ENCODE peak calls at places on chromosomes 3 and 15, in six cellular contexts. One of them, this sample, is unnamed.

GRCh38 chr3:122030381-122031122 is 8.5 kb upstream of the ILDR1 start:
- DNase-seq in testis: no peak
- DNase-seq in Karpas-422: peak; percentile 43
- DNase-seq in CD8-positive, alpha-beta T cell: no peak
- DNase-seq in adrenal gland: no peak
- DNase-seq in aorta: no peak
- DNase-seq in this sample: no peak

GRCh38 chr15:47399100-47399499 is 318.2 kb upstream of the SEMA6D start:
- DNase-seq in adrenal gland: no peak
- DNase-seq in Karpas-422: no peak
- DNase-seq in testis: no peak
- DNase-seq in CD8-positive, alpha-beta T cell: no peak
- DNase-seq in aorta: no peak
- DNase-seq in this sample: no peak

GRCh38 chr3:187739125-187739560 is 6.1 kb downstream of the BCL6 start:
- DNase-seq in testis: peak; percentile 44
- DNase-seq in Karpas-422: no peak
- DNase-seq in CD8-positive, alpha-beta T cell: no peak
- DNase-seq in adrenal gland: peak; percentile 65
- DNase-seq in aorta: no peak
- DNase-seq in this sample: peak; percentile 85

GRCh38 chr3:2468816-2469215 is 370.1 kb downstream of the CNTN4 start:
- DNase-seq in adrenal gland: no peak
- DNase-seq in CD8-positive, alpha-beta T cell: no peak
- DNase-seq in Karpas-422: no peak
- DNase-seq in testis: no peak
- DNase-seq in aorta: no peak
- DNase-seq in this sample: no peak

GRCh38 chr3:72338942-72339749 is 509.1 kb downstream of the SHQ1 start:
- DNase-seq in adrenal gland: peak; percentile 80
- DNase-seq in Karpas-422: no peak
- DNase-seq in CD8-positive, alpha-beta T cell: no peak
- DNase-seq in aorta: peak; percentile 88
- DNase-seq in testis: no peak
- DNase-seq in this sample: peak; percentile 61

GRCh38 chr3:193231201-193231600 is 9.8 kb upstream of the PLAAT1 start:
- DNase-seq in CD8-positive, alpha-beta T cell: no peak
- DNase-seq in aorta: no peak
- DNase-seq in testis: no peak
- DNase-seq in Karpas-422: no peak
- DNase-seq in adrenal gland: no peak
- DNase-seq in this sample: no peak

GRCh38 chr15:47861186-47861585 is 143.9 kb downstream of the SEMA6D start:
- DNase-seq in aorta: no peak
- DNase-seq in adrenal gland: no peak
- DNase-seq in testis: no peak
- DNase-seq in Karpas-422: no peak
- DNase-seq in CD8-positive, alpha-beta T cell: no peak
- DNase-seq in this sample: no peak

GRCh38 chr15:70956196-70956595 is 63.6 kb downstream of the LRRC49 start:
- DNase-seq in CD8-positive, alpha-beta T cell: no peak
- DNase-seq in Karpas-422: no peak
- DNase-seq in aorta: no peak
- DNase-seq in testis: no peak
- DNase-seq in adrenal gland: no peak
- DNase-seq in this sample: no peak

GRCh38 chr3:172844428-172844827 is 93.9 kb downstream of the ECT2 start:
- DNase-seq in adrenal gland: no peak
- DNase-seq in aorta: no peak
- DNase-seq in CD8-positive, alpha-beta T cell: no peak
- DNase-seq in Karpas-422: no peak
- DNase-seq in testis: no peak
- DNase-seq in this sample: no peak

GRCh38 chr3:16550676-16551341 is 37.3 kb upstream of the RFTN1 start:
- DNase-seq in Karpas-422: peak; percentile 93
- DNase-seq in adrenal gland: peak; percentile 70
- DNase-seq in CD8-positive, alpha-beta T cell: peak; percentile 64
- DNase-seq in testis: peak; percentile 81
- DNase-seq in aorta: no peak
- DNase-seq in this sample: peak; percentile 60

GRCh38 chr3:99499235-99499798 is 139.1 kb upstream of the COL8A1 start:
- DNase-seq in CD8-positive, alpha-beta T cell: no peak
- DNase-seq in testis: peak; percentile 60
- DNase-seq in adrenal gland: peak; percentile 32
- DNase-seq in Karpas-422: peak; percentile 67
- DNase-seq in aorta: no peak
- DNase-seq in this sample: peak; percentile 62

GRCh38 chr3:178455966-178456365 is 80.3 kb upstream of the KCNMB2 start:
- DNase-seq in adrenal gland: no peak
- DNase-seq in CD8-positive, alpha-beta T cell: no peak
- DNase-seq in testis: no peak
- DNase-seq in aorta: no peak
- DNase-seq in Karpas-422: no peak
- DNase-seq in this sample: no peak
- H3K4me1 ChIP-seq in adrenal gland: no peaks in the 10 kb centered on the region
- H3K4me1 ChIP-seq in CD8-positive, alpha-beta T cell: no peaks in the 10 kb centered on the region
- H3K4me1 ChIP-seq in testis: no peaks in the 10 kb centered on the region
- H3K4me1 ChIP-seq in aorta: peaks cover 2% of the 10 kb centered on the region
- H3K4me1 ChIP-seq in Karpas-422: no peaks in the 10 kb centered on the region
- H3K4me1 ChIP-seq in this sample: no peaks in the 10 kb centered on the region

DNA sequence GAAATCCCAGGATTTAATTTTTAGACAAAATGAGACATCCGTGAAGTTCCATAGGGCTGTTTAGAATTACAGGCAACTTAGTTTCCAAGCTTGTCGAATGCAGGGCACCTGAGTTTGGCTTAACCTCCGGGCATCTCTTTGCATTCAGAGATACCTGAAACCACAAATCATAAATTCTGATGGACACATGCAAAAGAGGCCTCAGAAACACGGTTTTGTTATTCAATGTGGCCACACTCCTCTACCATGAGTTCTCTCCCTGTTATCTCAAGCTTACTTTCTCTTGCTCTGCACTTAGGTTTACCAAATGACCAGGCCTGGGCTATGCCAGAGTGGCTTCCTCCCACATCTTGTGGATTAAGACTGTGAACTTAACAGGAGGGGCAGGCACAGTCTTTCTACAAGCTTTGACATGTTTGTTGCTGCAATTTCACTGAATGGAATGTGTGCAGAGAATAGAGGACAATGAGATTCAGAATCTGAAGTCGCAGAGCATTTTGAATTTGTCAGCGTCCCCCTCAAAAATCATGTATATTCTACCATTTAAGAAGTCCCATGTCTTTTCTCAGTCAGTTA is 137.7 kb downstream of the TPRG1 start:
- DNase-seq in adrenal gland: no peak
- DNase-seq in testis: no peak
- DNase-seq in aorta: no peak
- DNase-seq in CD8-positive, alpha-beta T cell: no peak
- DNase-seq in Karpas-422: no peak
- DNase-seq in this sample: no peak
- H3K4me1 ChIP-seq in adrenal gland: no peaks in the 10 kb centered on the region
- H3K4me1 ChIP-seq in testis: no peaks in the 10 kb centered on the region
- H3K4me1 ChIP-seq in aorta: peaks cover 6% of the 10 kb centered on the region
- H3K4me1 ChIP-seq in CD8-positive, alpha-beta T cell: no peaks in the 10 kb centered on the region
- H3K4me1 ChIP-seq in Karpas-422: no peaks in the 10 kb centered on the region
- H3K4me1 ChIP-seq in this sample: no peaks in the 10 kb centered on the region

DNA sequence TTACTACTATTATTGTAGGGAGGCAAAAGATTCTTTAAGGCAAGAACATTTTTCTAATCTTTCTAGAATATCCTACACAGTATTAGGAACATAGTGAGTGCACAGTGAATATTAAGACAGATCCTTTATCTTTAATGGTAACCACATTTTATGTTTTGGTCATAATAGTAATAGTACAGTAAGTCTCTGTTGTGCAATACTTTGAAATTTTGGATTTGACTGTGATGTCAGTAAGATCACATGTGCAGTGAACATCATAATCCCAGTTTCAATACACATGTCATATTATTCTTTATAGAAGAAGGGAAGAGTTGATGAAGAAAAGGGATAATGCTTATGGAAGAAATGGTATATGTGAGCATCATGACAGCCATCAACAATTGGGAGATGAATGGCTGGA is 10.7 kb downstream of the STT3B start:
- DNase-seq in CD8-positive, alpha-beta T cell: no peak
- DNase-seq in Karpas-422: no peak
- DNase-seq in aorta: no peak
- DNase-seq in testis: no peak
- DNase-seq in adrenal gland: no peak
- DNase-seq in this sample: no peak
- H3K4me1 ChIP-seq in CD8-positive, alpha-beta T cell: peaks cover 74% of the 10 kb centered on the region
- H3K4me1 ChIP-seq in Karpas-422: peaks cover 26% of the 10 kb centered on the region
- H3K4me1 ChIP-seq in aorta: no peaks in the 10 kb centered on the region
- H3K4me1 ChIP-seq in testis: no peaks in the 10 kb centered on the region
- H3K4me1 ChIP-seq in adrenal gland: no peaks in the 10 kb centered on the region
- H3K4me1 ChIP-seq in this sample: peaks cover 2% of the 10 kb centered on the region

DNA sequence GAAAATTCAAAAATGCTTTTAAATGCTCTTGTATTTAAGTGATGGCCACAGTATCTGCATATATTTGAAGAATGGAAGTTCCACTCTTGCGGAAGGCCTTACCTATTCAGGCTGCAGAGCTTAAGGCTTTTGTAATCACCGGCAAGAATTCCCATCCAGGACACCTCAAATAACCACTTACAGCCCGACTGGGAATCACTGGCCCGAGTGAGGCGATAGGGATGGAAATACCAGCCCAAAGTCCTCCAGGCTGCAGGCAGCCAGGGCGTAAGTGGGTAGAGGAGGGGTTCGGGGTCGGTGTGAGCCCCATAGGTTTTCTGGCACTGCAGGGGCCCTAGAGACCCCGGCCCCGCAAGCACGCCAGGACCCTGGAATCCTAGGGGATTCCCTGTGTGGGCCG is 9.5 kb downstream of the CMTM7 start:
- DNase-seq in testis: no peak
- DNase-seq in adrenal gland: no peak
- DNase-seq in CD8-positive, alpha-beta T cell: no peak
- DNase-seq in aorta: no peak
- DNase-seq in Karpas-422: no peak
- DNase-seq in this sample: no peak
- H3K4me1 ChIP-seq in testis: peaks cover 8% of the 10 kb centered on the region
- H3K4me1 ChIP-seq in adrenal gland: peaks cover 14% of the 10 kb centered on the region
- H3K4me1 ChIP-seq in CD8-positive, alpha-beta T cell: peaks cover 46% of the 10 kb centered on the region
- H3K4me1 ChIP-seq in aorta: no peaks in the 10 kb centered on the region
- H3K4me1 ChIP-seq in Karpas-422: peaks cover 8% of the 10 kb centered on the region
- H3K4me1 ChIP-seq in this sample: no peaks in the 10 kb centered on the region

GRCh38 chr3:171282041-171282440 is 178.2 kb downstream of the TNIK start:
- DNase-seq in aorta: no peak
- DNase-seq in Karpas-422: no peak
- DNase-seq in CD8-positive, alpha-beta T cell: no peak
- DNase-seq in testis: peak; percentile 68
- DNase-seq in adrenal gland: peak; percentile 41
- DNase-seq in this sample: no peak
- H3K4me1 ChIP-seq in aorta: no peaks in the 10 kb centered on the region
- H3K4me1 ChIP-seq in Karpas-422: no peaks in the 10 kb centered on the region
- H3K4me1 ChIP-seq in CD8-positive, alpha-beta T cell: peaks cover 21% of the 10 kb centered on the region
- H3K4me1 ChIP-seq in testis: peaks cover 18% of the 10 kb centered on the region
- H3K4me1 ChIP-seq in adrenal gland: peaks cover 8% of the 10 kb centered on the region
- H3K4me1 ChIP-seq in this sample: peaks cover 4% of the 10 kb centered on the region